ENCODE peak calls at places on chromosomes 5 and 9, in eight cellular contexts. One of them, this sample, is unnamed.

GRCh38 chr5:62600560-62601252 is 22.1 kb downstream of the LRRC70 start:
- DNase-seq in uterus: no peak
- DNase-seq in GM23248: no peak
- DNase-seq in cardiac muscle cell: no peak
- DNase-seq in left ventricle myocardium inferior: no peak
- DNase-seq in mesendoderm: no peak
- DNase-seq in tibial artery: no peak
- DNase-seq in CD8-positive, alpha-beta T cell: no peak
- DNase-seq in this sample: no peak

GRCh38 chr5:11482011-11482410 is 422.2 kb downstream of the CTNND2 start:
- DNase-seq in left ventricle myocardium inferior: no peak
- DNase-seq in CD8-positive, alpha-beta T cell: no peak
- DNase-seq in cardiac muscle cell: no peak
- DNase-seq in tibial artery: no peak
- DNase-seq in uterus: no peak
- DNase-seq in GM23248: peak; percentile 7
- DNase-seq in mesendoderm: no peak
- DNase-seq in this sample: no peak

GRCh38 chr5:171957591-171958251 is 48.7 kb downstream of the FBXW11 start:
- DNase-seq in CD8-positive, alpha-beta T cell: no peak
- DNase-seq in cardiac muscle cell: no peak
- DNase-seq in mesendoderm: no peak
- DNase-seq in uterus: peak; percentile 22
- DNase-seq in left ventricle myocardium inferior: no peak
- DNase-seq in GM23248: no peak
- DNase-seq in tibial artery: no peak
- DNase-seq in this sample: no peak

GRCh38 chr5:120098902-120099301 is 365.2 kb upstream of the PRR16 start:
- DNase-seq in GM23248: no peak
- DNase-seq in uterus: no peak
- DNase-seq in cardiac muscle cell: no peak
- DNase-seq in left ventricle myocardium inferior: no peak
- DNase-seq in CD8-positive, alpha-beta T cell: no peak
- DNase-seq in tibial artery: no peak
- DNase-seq in mesendoderm: no peak
- DNase-seq in this sample: no peak

GRCh38 chr5:144328505-144328904 is 157.8 kb downstream of the KCTD16 start:
- DNase-seq in GM23248: no peak
- DNase-seq in CD8-positive, alpha-beta T cell: no peak
- DNase-seq in cardiac muscle cell: no peak
- DNase-seq in tibial artery: no peak
- DNase-seq in left ventricle myocardium inferior: no peak
- DNase-seq in uterus: no peak
- DNase-seq in mesendoderm: no peak
- DNase-seq in this sample: no peak

GRCh38 chr5:129103397-129103796 is 8.8 kb downstream of the ISOC1 start:
- DNase-seq in CD8-positive, alpha-beta T cell: no peak
- DNase-seq in GM23248: no peak
- DNase-seq in cardiac muscle cell: no peak
- DNase-seq in tibial artery: no peak
- DNase-seq in uterus: no peak
- DNase-seq in left ventricle myocardium inferior: no peak
- DNase-seq in mesendoderm: no peak
- DNase-seq in this sample: no peak

GRCh38 chr9:134235366-134235765 is 71.0 kb upstream of the RNU6ATAC start:
- DNase-seq in left ventricle myocardium inferior: no peak
- DNase-seq in uterus: no peak
- DNase-seq in CD8-positive, alpha-beta T cell: no peak
- DNase-seq in cardiac muscle cell: no peak
- DNase-seq in GM23248: peak; percentile 12
- DNase-seq in mesendoderm: no peak
- DNase-seq in tibial artery: no peak
- DNase-seq in this sample: no peak

GRCh38 chr9:89497181-89497963 is 541 bp downstream of the SEMA4D start:
- DNase-seq in tibial artery: no peak
- DNase-seq in uterus: no peak
- DNase-seq in cardiac muscle cell: no peak
- DNase-seq in mesendoderm: peak; percentile 15
- DNase-seq in GM23248: no peak
- DNase-seq in left ventricle myocardium inferior: no peak
- DNase-seq in CD8-positive, alpha-beta T cell: no peak
- DNase-seq in this sample: peak; percentile 58

GRCh38 chr5:74507596-74507995 is 132.9 kb downstream of the ENC1 start:
- DNase-seq in cardiac muscle cell: no peak
- DNase-seq in tibial artery: no peak
- DNase-seq in uterus: no peak
- DNase-seq in CD8-positive, alpha-beta T cell: no peak
- DNase-seq in mesendoderm: peak; percentile 89
- DNase-seq in GM23248: no peak
- DNase-seq in left ventricle myocardium inferior: no peak
- DNase-seq in this sample: no peak

GRCh38 chr5:146213210-146213838 is 9.9 kb downstream of the RBM27 start:
- DNase-seq in cardiac muscle cell: peak; percentile 16
- DNase-seq in CD8-positive, alpha-beta T cell: no peak
- DNase-seq in mesendoderm: no peak
- DNase-seq in left ventricle myocardium inferior: no peak
- DNase-seq in GM23248: no peak
- DNase-seq in uterus: no peak
- DNase-seq in tibial artery: no peak
- DNase-seq in this sample: no peak

GRCh38 chr5:134614461-134615085 is 18.1 kb downstream of the SAR1B start:
- DNase-seq in tibial artery: no peak
- DNase-seq in uterus: no peak
- DNase-seq in mesendoderm: peak; percentile 37
- DNase-seq in CD8-positive, alpha-beta T cell: no peak
- DNase-seq in left ventricle myocardium inferior: no peak
- DNase-seq in GM23248: peak; percentile 22
- DNase-seq in cardiac muscle cell: no peak
- DNase-seq in this sample: no peak

GRCh38 chr5:167451091-167451490 is 840.4 kb upstream of the WWC1 start:
- DNase-seq in GM23248: peak; percentile 69
- DNase-seq in cardiac muscle cell: no peak
- DNase-seq in uterus: no peak
- DNase-seq in mesendoderm: no peak
- DNase-seq in left ventricle myocardium inferior: no peak
- DNase-seq in CD8-positive, alpha-beta T cell: no peak
- DNase-seq in tibial artery: no peak
- DNase-seq in this sample: no peak

GRCh38 chr5:175800656-175801081 is 70.7 kb upstream of the CPLX2 start:
- DNase-seq in left ventricle myocardium inferior: no peak
- DNase-seq in CD8-positive, alpha-beta T cell: no peak
- DNase-seq in uterus: no peak
- DNase-seq in GM23248: peak; percentile 66
- DNase-seq in tibial artery: no peak
- DNase-seq in cardiac muscle cell: peak; percentile 57
- DNase-seq in mesendoderm: no peak
- DNase-seq in this sample: no peak

GRCh38 chr5:89069591-89069990 is 186.6 kb upstream of the MEF2C start:
- DNase-seq in CD8-positive, alpha-beta T cell: no peak
- DNase-seq in left ventricle myocardium inferior: no peak
- DNase-seq in cardiac muscle cell: no peak
- DNase-seq in uterus: no peak
- DNase-seq in tibial artery: no peak
- DNase-seq in mesendoderm: no peak
- DNase-seq in GM23248: no peak
- DNase-seq in this sample: no peak

GRCh38 chr9:132978451-132979087 is at the start of gene GFI1B:
- DNase-seq in cardiac muscle cell: no peak
- DNase-seq in CD8-positive, alpha-beta T cell: no peak
- DNase-seq in mesendoderm: peak; percentile 47
- DNase-seq in uterus: no peak
- DNase-seq in GM23248: no peak
- DNase-seq in left ventricle myocardium inferior: no peak
- DNase-seq in tibial artery: no peak
- DNase-seq in this sample: no peak

GRCh38 chr5:176410486-176411180 is 5.7 kb downstream of the CLTB start:
- DNase-seq in CD8-positive, alpha-beta T cell: no peak
- DNase-seq in tibial artery: no peak
- DNase-seq in mesendoderm: peak; percentile 17
- DNase-seq in uterus: no peak
- DNase-seq in left ventricle myocardium inferior: no peak
- DNase-seq in cardiac muscle cell: no peak
- DNase-seq in GM23248: no peak
- DNase-seq in this sample: no peak

GRCh38 chr5:97544279-97545077 is 361.4 kb upstream of the RIOK2 start:
- DNase-seq in uterus: no peak
- DNase-seq in mesendoderm: peak; percentile 42
- DNase-seq in GM23248: peak; percentile 49
- DNase-seq in CD8-positive, alpha-beta T cell: no peak
- DNase-seq in left ventricle myocardium inferior: no peak
- DNase-seq in tibial artery: no peak
- DNase-seq in cardiac muscle cell: no peak
- DNase-seq in this sample: no peak

GRCh38 chr9:70073193-70073592 is 29.5 kb downstream of the MAMDC2 start:
- DNase-seq in uterus: no peak
- DNase-seq in cardiac muscle cell: peak; percentile 35
- DNase-seq in mesendoderm: no peak
- DNase-seq in GM23248: no peak
- DNase-seq in tibial artery: no peak
- DNase-seq in left ventricle myocardium inferior: no peak
- DNase-seq in CD8-positive, alpha-beta T cell: no peak
- DNase-seq in this sample: no peak

GRCh38 chr5:175059687-175060194 is 335.4 kb downstream of the MSX2 start:
- DNase-seq in CD8-positive, alpha-beta T cell: no peak
- DNase-seq in mesendoderm: peak; percentile 92
- DNase-seq in left ventricle myocardium inferior: peak; percentile 36
- DNase-seq in uterus: peak; percentile 15
- DNase-seq in tibial artery: peak; percentile 24
- DNase-seq in cardiac muscle cell: no peak
- DNase-seq in GM23248: peak; percentile 6
- DNase-seq in this sample: no peak

GRCh38 chr9:107213080-107213479 is 70.0 kb upstream of the RAD23B start:
- DNase-seq in mesendoderm: no peak
- DNase-seq in tibial artery: no peak
- DNase-seq in left ventricle myocardium inferior: no peak
- DNase-seq in uterus: no peak
- DNase-seq in cardiac muscle cell: no peak
- DNase-seq in GM23248: no peak
- DNase-seq in CD8-positive, alpha-beta T cell: no peak
- DNase-seq in this sample: no peak

GRCh38 chr5:169629847-169630548 is 7.1 kb upstream of the DOCK2 start:
- DNase-seq in uterus: no peak
- DNase-seq in CD8-positive, alpha-beta T cell: no peak
- DNase-seq in GM23248: peak; percentile 96
- DNase-seq in mesendoderm: no peak
- DNase-seq in tibial artery: no peak
- DNase-seq in left ventricle myocardium inferior: no peak
- DNase-seq in cardiac muscle cell: peak; percentile 81
- DNase-seq in this sample: no peak

GRCh38 chr5:75668348-75668895 is 48.8 kb downstream of the POC5 start:
- DNase-seq in GM23248: no peak
- DNase-seq in mesendoderm: no peak
- DNase-seq in left ventricle myocardium inferior: no peak
- DNase-seq in CD8-positive, alpha-beta T cell: no peak
- DNase-seq in uterus: no peak
- DNase-seq in tibial artery: no peak
- DNase-seq in cardiac muscle cell: no peak
- DNase-seq in this sample: no peak

GRCh38 chr5:19706776-19707175 is 281.2 kb downstream of the CDH18 start:
- DNase-seq in cardiac muscle cell: no peak
- DNase-seq in GM23248: no peak
- DNase-seq in tibial artery: no peak
- DNase-seq in uterus: no peak
- DNase-seq in CD8-positive, alpha-beta T cell: no peak
- DNase-seq in left ventricle myocardium inferior: no peak
- DNase-seq in mesendoderm: no peak
- DNase-seq in this sample: no peak

GRCh38 chr5:124061663-124062062 is 549.7 kb downstream of the CSNK1G3 start:
- DNase-seq in uterus: peak; percentile 24
- DNase-seq in left ventricle myocardium inferior: no peak
- DNase-seq in CD8-positive, alpha-beta T cell: no peak
- DNase-seq in cardiac muscle cell: peak; percentile 84
- DNase-seq in GM23248: peak; percentile 5
- DNase-seq in tibial artery: peak; percentile 54
- DNase-seq in mesendoderm: no peak
- DNase-seq in this sample: no peak
- H3K4me1 ChIP-seq in uterus: no peaks in the 10 kb centered on the region
- H3K4me1 ChIP-seq in left ventricle myocardium inferior: peaks cover 17% of the 10 kb centered on the region
- H3K4me1 ChIP-seq in CD8-positive, alpha-beta T cell: no peaks in the 10 kb centered on the region
- H3K4me1 ChIP-seq in cardiac muscle cell: peaks cover 14% of the 10 kb centered on the region
- H3K4me1 ChIP-seq in GM23248: no peaks in the 10 kb centered on the region
- H3K4me1 ChIP-seq in tibial artery: peaks cover 19% of the 10 kb centered on the region
- H3K4me1 ChIP-seq in mesendoderm: no peaks in the 10 kb centered on the region
- H3K4me1 ChIP-seq in this sample: peaks cover 21% of the 10 kb centered on the region

GRCh38 chr9:34334916-34335315 is 5.5 kb downstream of the NUDT2 start:
- DNase-seq in left ventricle myocardium inferior: no peak
- DNase-seq in uterus: no peak
- DNase-seq in GM23248: no peak
- DNase-seq in mesendoderm: peak; percentile 16
- DNase-seq in tibial artery: no peak
- DNase-seq in cardiac muscle cell: no peak
- DNase-seq in CD8-positive, alpha-beta T cell: no peak
- DNase-seq in this sample: no peak
- H3K27ac ChIP-seq in left ventricle myocardium inferior: peak overlapping the region; percentile 12
- H3K27ac ChIP-seq in uterus: no peak overlapping the region
- H3K27ac ChIP-seq in GM23248: no peak overlapping the region
- H3K27ac ChIP-seq in mesendoderm: peak overlapping the region; percentile 29
- H3K27ac ChIP-seq in tibial artery: no peak overlapping the region
- H3K27ac ChIP-seq in cardiac muscle cell: no peak overlapping the region
- H3K27ac ChIP-seq in CD8-positive, alpha-beta T cell: no peak overlapping the region
- H3K27ac ChIP-seq in this sample: no peak overlapping the region

GRCh38 chr9:130268521-130269131 is 3.1 kb downstream of the HMCN2 start:
- DNase-seq in tibial artery: no peak
- DNase-seq in cardiac muscle cell: no peak
- DNase-seq in mesendoderm: peak; percentile 71
- DNase-seq in CD8-positive, alpha-beta T cell: no peak
- DNase-seq in GM23248: no peak
- DNase-seq in uterus: no peak
- DNase-seq in left ventricle myocardium inferior: no peak
- DNase-seq in this sample: no peak

GRCh38 chr9:130264414-130265350 is 878 bp upstream of the HMCN2 start:
- DNase-seq in tibial artery: peak; percentile 18
- DNase-seq in cardiac muscle cell: no peak
- DNase-seq in GM23248: no peak
- DNase-seq in left ventricle myocardium inferior: no peak
- DNase-seq in uterus: no peak
- DNase-seq in CD8-positive, alpha-beta T cell: no peak
- DNase-seq in mesendoderm: peak; percentile 22
- DNase-seq in this sample: no peak

GRCh38 chr9:130265431-130266235 is at the start of gene HMCN2:
- DNase-seq in uterus: no peak
- DNase-seq in left ventricle myocardium inferior: peak; percentile 56
- DNase-seq in mesendoderm: peak; percentile 74
- DNase-seq in CD8-positive, alpha-beta T cell: no peak
- DNase-seq in tibial artery: peak; percentile 24
- DNase-seq in cardiac muscle cell: peak; percentile 29
- DNase-seq in GM23248: peak; percentile 30
- DNase-seq in this sample: no peak

GRCh38 chr9:130267930-130268329 is 2.4 kb downstream of the HMCN2 start:
- DNase-seq in tibial artery: peak; percentile 74
- DNase-seq in GM23248: no peak
- DNase-seq in mesendoderm: no peak
- DNase-seq in CD8-positive, alpha-beta T cell: no peak
- DNase-seq in cardiac muscle cell: no peak
- DNase-seq in uterus: no peak
- DNase-seq in left ventricle myocardium inferior: no peak
- DNase-seq in this sample: no peak

GRCh38 chr9:130266236-130267098 is 907 bp downstream of the HMCN2 start:
- DNase-seq in CD8-positive, alpha-beta T cell: no peak
- DNase-seq in left ventricle myocardium inferior: no peak
- DNase-seq in GM23248: no peak
- DNase-seq in mesendoderm: peak; percentile 90
- DNase-seq in cardiac muscle cell: no peak
- DNase-seq in tibial artery: peak; percentile 37
- DNase-seq in uterus: no peak
- DNase-seq in this sample: no peak
- H3K27me3 ChIP-seq in CD8-positive, alpha-beta T cell: peaks cover 15% of the 10 kb centered on the region
- H3K27me3 ChIP-seq in left ventricle myocardium inferior: peaks cover 75% of the 10 kb centered on the region
- H3K27me3 ChIP-seq in GM23248: peaks cover 59% of the 10 kb centered on the region
- H3K27me3 ChIP-seq in mesendoderm: no peaks in the 10 kb centered on the region
- H3K27me3 ChIP-seq in cardiac muscle cell: peaks cover 70% of the 10 kb centered on the region
- H3K27me3 ChIP-seq in tibial artery: peaks cover 73% of the 10 kb centered on the region
- H3K27me3 ChIP-seq in uterus: no peaks in the 10 kb centered on the region
- H3K27me3 ChIP-seq in this sample: peaks cover 61% of the 10 kb centered on the region

GRCh38 chr9:91655215-91655614 is 231.6 kb upstream of the NFIL3 start:
- DNase-seq in left ventricle myocardium inferior: no peak
- DNase-seq in cardiac muscle cell: no peak
- DNase-seq in mesendoderm: no peak
- DNase-seq in GM23248: no peak
- DNase-seq in uterus: no peak
- DNase-seq in CD8-positive, alpha-beta T cell: no peak
- DNase-seq in tibial artery: no peak
- DNase-seq in this sample: no peak
- H3K4me1 ChIP-seq in left ventricle myocardium inferior: no peaks in the 10 kb centered on the region
- H3K4me1 ChIP-seq in cardiac muscle cell: peaks cover 7% of the 10 kb centered on the region
- H3K4me1 ChIP-seq in mesendoderm: no peaks in the 10 kb centered on the region
- H3K4me1 ChIP-seq in GM23248: no peaks in the 10 kb centered on the region
- H3K4me1 ChIP-seq in uterus: no peaks in the 10 kb centered on the region
- H3K4me1 ChIP-seq in CD8-positive, alpha-beta T cell: no peaks in the 10 kb centered on the region
- H3K4me1 ChIP-seq in tibial artery: no peaks in the 10 kb centered on the region
- H3K4me1 ChIP-seq in this sample: no peaks in the 10 kb centered on the region